ENCODE peak calls at places on chromosomes 5 and 9, in five cellular contexts. One of them, this sample, is unnamed.
A peak's percentile ranks its signal among the peaks of the same experiment; 100 is the strongest.

GRCh38 chr5:133341296-133341695 is 271.0 kb downstream of the FSTL4 start:
- DNase-seq in NCI-H2171 treated with DMSO at 0.1 percent for 48 hours: no peak
- DNase-seq in tibial nerve: no peak
- DNase-seq in NCI-H1417: no peak
- DNase-seq in skeletal muscle cell: no peak
- DNase-seq in this sample: no peak

GRCh38 chr5:9245071-9245470 is 300.8 kb downstream of the SEMA5A start:
- DNase-seq in NCI-H2171 treated with DMSO at 0.1 percent for 48 hours: no peak
- DNase-seq in NCI-H1417: no peak
- DNase-seq in skeletal muscle cell: no peak
- DNase-seq in tibial nerve: no peak
- DNase-seq in this sample: no peak

GRCh38 chr9:130945173-130945572 is 6.1 kb upstream of the FIBCD1 start:
- DNase-seq in tibial nerve: no peak
- DNase-seq in skeletal muscle cell: no peak
- DNase-seq in NCI-H2171 treated with DMSO at 0.1 percent for 48 hours: no peak
- DNase-seq in NCI-H1417: no peak
- DNase-seq in this sample: no peak

GRCh38 chr9:99966720-99967119 is 60.3 kb downstream of the STX17 start:
- DNase-seq in NCI-H1417: no peak
- DNase-seq in tibial nerve: no peak
- DNase-seq in skeletal muscle cell: no peak
- DNase-seq in NCI-H2171 treated with DMSO at 0.1 percent for 48 hours: no peak
- DNase-seq in this sample: no peak

GRCh38 chr9:21482213-21482612 is at the start of gene IFNE:
- DNase-seq in skeletal muscle cell: no peak
- DNase-seq in NCI-H1417: no peak
- DNase-seq in tibial nerve: no peak
- DNase-seq in NCI-H2171 treated with DMSO at 0.1 percent for 48 hours: no peak
- DNase-seq in this sample: no peak

GRCh38 chr5:75552764-75553163 is 41.1 kb downstream of the POLK start:
- DNase-seq in tibial nerve: no peak
- DNase-seq in skeletal muscle cell: no peak
- DNase-seq in NCI-H1417: no peak
- DNase-seq in NCI-H2171 treated with DMSO at 0.1 percent for 48 hours: no peak
- DNase-seq in this sample: no peak

GRCh38 chr5:177384134-177384533 is at the start of gene SLC34A1:
- DNase-seq in tibial nerve: no peak
- DNase-seq in NCI-H2171 treated with DMSO at 0.1 percent for 48 hours: no peak
- DNase-seq in skeletal muscle cell: no peak
- DNase-seq in NCI-H1417: no peak
- DNase-seq in this sample: no peak

GRCh38 chr9:3880851-3881250 is 355.1 kb upstream of the RFX3 start:
- DNase-seq in NCI-H1417: no peak
- DNase-seq in skeletal muscle cell: peak; percentile 95
- DNase-seq in tibial nerve: no peak
- DNase-seq in NCI-H2171 treated with DMSO at 0.1 percent for 48 hours: no peak
- DNase-seq in this sample: peak; percentile 36

GRCh38 chr9:134179918-134180785 is 15.8 kb upstream of the RNU6ATAC start:
- DNase-seq in NCI-H2171 treated with DMSO at 0.1 percent for 48 hours: no peak
- DNase-seq in NCI-H1417: no peak
- DNase-seq in skeletal muscle cell: no peak
- DNase-seq in tibial nerve: no peak
- DNase-seq in this sample: no peak

GRCh38 chr9:35733109-35733541 is 659 bp downstream of the CREB3 start:
- DNase-seq in NCI-H2171 treated with DMSO at 0.1 percent for 48 hours: peak; percentile 52
- DNase-seq in skeletal muscle cell: no peak
- DNase-seq in tibial nerve: no peak
- DNase-seq in NCI-H1417: peak; percentile 54
- DNase-seq in this sample: peak; percentile 78

GRCh38 chr9:95099321-95100070 is 218.0 kb downstream of the FANCC start:
- DNase-seq in skeletal muscle cell: no peak
- DNase-seq in NCI-H2171 treated with DMSO at 0.1 percent for 48 hours: no peak
- DNase-seq in NCI-H1417: no peak
- DNase-seq in tibial nerve: no peak
- DNase-seq in this sample: no peak

GRCh38 chr5:110386782-110387181 is 339.7 kb downstream of the TMEM232 start:
- DNase-seq in NCI-H2171 treated with DMSO at 0.1 percent for 48 hours: no peak
- DNase-seq in tibial nerve: no peak
- DNase-seq in NCI-H1417: no peak
- DNase-seq in skeletal muscle cell: peak; percentile 26
- DNase-seq in this sample: no peak

GRCh38 chr5:134905246-134905996 is 490 bp downstream of the PCBD2 start:
- DNase-seq in tibial nerve: peak; percentile 55
- DNase-seq in skeletal muscle cell: peak; percentile 19
- DNase-seq in NCI-H1417: peak; percentile 81
- DNase-seq in NCI-H2171 treated with DMSO at 0.1 percent for 48 hours: peak; percentile 58
- DNase-seq in this sample: peak; percentile 87

GRCh38 chr5:137340899-137341298 is 158.2 kb downstream of the SPOCK1 start:
- DNase-seq in tibial nerve: no peak
- DNase-seq in NCI-H2171 treated with DMSO at 0.1 percent for 48 hours: no peak
- DNase-seq in NCI-H1417: no peak
- DNase-seq in skeletal muscle cell: no peak
- DNase-seq in this sample: no peak

GRCh38 chr9:135046156-135047025 is 41.1 kb upstream of the OLFM1 start:
- DNase-seq in tibial nerve: no peak
- DNase-seq in skeletal muscle cell: no peak
- DNase-seq in NCI-H1417: no peak
- DNase-seq in NCI-H2171 treated with DMSO at 0.1 percent for 48 hours: no peak
- DNase-seq in this sample: no peak

GRCh38 chr5:124740991-124741583 is 5.4 kb downstream of the ZNF608 start:
- DNase-seq in tibial nerve: no peak
- DNase-seq in NCI-H1417: no peak
- DNase-seq in skeletal muscle cell: no peak
- DNase-seq in NCI-H2171 treated with DMSO at 0.1 percent for 48 hours: no peak
- DNase-seq in this sample: peak; percentile 49